ENCODE peak calls at places on chromosomes 4 and X, in eight cellular contexts. One of them, this sample, is unnamed.

GRCh38 chr4:110631582-110632505 is 9.0 kb upstream of the PITX2 start:
- DNase-seq in activated T-helper 1 cell treated with Interleukin-2 at 50 U/mL for 16 hours: no peak
- DNase-seq in iris pigment epithelial cell: peak; percentile 98
- DNase-seq in COR-L47: peak; percentile 78
- DNase-seq in HT-29: peak; percentile 84
- DNase-seq in colonic mucosa: peak; percentile 78
- DNase-seq in SK-MEL-5: peak; percentile 83
- DNase-seq in T-cell: no peak
- DNase-seq in this sample: no peak

GRCh38 chr4:45442466-45442865 is 681.4 kb downstream of the GABRG1 start:
- DNase-seq in activated T-helper 1 cell treated with Interleukin-2 at 50 U/mL for 16 hours: no peak
- DNase-seq in iris pigment epithelial cell: peak; percentile 0
- DNase-seq in COR-L47: peak; percentile 15
- DNase-seq in HT-29: peak; percentile 29
- DNase-seq in colonic mucosa: no peak
- DNase-seq in SK-MEL-5: peak; percentile 53
- DNase-seq in T-cell: no peak
- DNase-seq in this sample: no peak

GRCh38 chr4:147409350-147409749 is 71.5 kb upstream of the EDNRA start:
- DNase-seq in activated T-helper 1 cell treated with Interleukin-2 at 50 U/mL for 16 hours: no peak
- DNase-seq in iris pigment epithelial cell: peak; percentile 17
- DNase-seq in COR-L47: no peak
- DNase-seq in HT-29: no peak
- DNase-seq in colonic mucosa: no peak
- DNase-seq in SK-MEL-5: no peak
- DNase-seq in T-cell: no peak
- DNase-seq in this sample: no peak

GRCh38 chr4:56768772-56769171 is 52.7 kb downstream of the SPINK2 start:
- DNase-seq in activated T-helper 1 cell treated with Interleukin-2 at 50 U/mL for 16 hours: no peak
- DNase-seq in iris pigment epithelial cell: no peak
- DNase-seq in COR-L47: no peak
- DNase-seq in HT-29: peak; percentile 20
- DNase-seq in colonic mucosa: peak; percentile 45
- DNase-seq in SK-MEL-5: no peak
- DNase-seq in T-cell: no peak
- DNase-seq in this sample: no peak

GRCh38 chrX:23403849-23404248 is 69.2 kb downstream of the PTCHD1 start:
- DNase-seq in activated T-helper 1 cell treated with Interleukin-2 at 50 U/mL for 16 hours: no peak
- DNase-seq in iris pigment epithelial cell: no peak
- DNase-seq in COR-L47: peak; percentile 4
- DNase-seq in HT-29: peak; percentile 13
- DNase-seq in colonic mucosa: no peak
- DNase-seq in SK-MEL-5: peak; percentile 43
- DNase-seq in T-cell: no peak
- DNase-seq in this sample: no peak

GRCh38 chr4:76990288-76991080 is 40.9 kb downstream of the SEPTIN11 start:
- DNase-seq in activated T-helper 1 cell treated with Interleukin-2 at 50 U/mL for 16 hours: no peak
- DNase-seq in iris pigment epithelial cell: peak; percentile 92
- DNase-seq in COR-L47: no peak
- DNase-seq in HT-29: no peak
- DNase-seq in colonic mucosa: no peak
- DNase-seq in SK-MEL-5: no peak
- DNase-seq in T-cell: no peak
- DNase-seq in this sample: no peak

GRCh38 chrX:2536974-2537373 is 36.2 kb upstream of the DHRSX start:
- DNase-seq in activated T-helper 1 cell treated with Interleukin-2 at 50 U/mL for 16 hours: no peak
- DNase-seq in iris pigment epithelial cell: no peak
- DNase-seq in COR-L47: no peak
- DNase-seq in HT-29: no peak
- DNase-seq in colonic mucosa: no peak
- DNase-seq in SK-MEL-5: no peak
- DNase-seq in T-cell: no peak
- DNase-seq in this sample: no peak

GRCh38 chr4:88697588-88698329 is at the start of gene NAP1L5:
- DNase-seq in activated T-helper 1 cell treated with Interleukin-2 at 50 U/mL for 16 hours: peak; percentile 47
- DNase-seq in iris pigment epithelial cell: peak; percentile 84
- DNase-seq in COR-L47: peak; percentile 41
- DNase-seq in HT-29: peak; percentile 44
- DNase-seq in colonic mucosa: peak; percentile 63
- DNase-seq in SK-MEL-5: peak; percentile 58
- DNase-seq in T-cell: peak; percentile 77
- DNase-seq in this sample: peak; percentile 68

GRCh38 chr4:2934077-2934812 is 29.0 kb downstream of the NOP14 start:
- DNase-seq in activated T-helper 1 cell treated with Interleukin-2 at 50 U/mL for 16 hours: peak; percentile 35
- DNase-seq in iris pigment epithelial cell: peak; percentile 69
- DNase-seq in COR-L47: no peak
- DNase-seq in HT-29: peak; percentile 23
- DNase-seq in colonic mucosa: peak; percentile 58
- DNase-seq in SK-MEL-5: no peak
- DNase-seq in T-cell: peak; percentile 18
- DNase-seq in this sample: peak; percentile 56

GRCh38 chrX:132810488-132810887 is 147.9 kb downstream of the HS6ST2 start:
- DNase-seq in activated T-helper 1 cell treated with Interleukin-2 at 50 U/mL for 16 hours: no peak
- DNase-seq in iris pigment epithelial cell: no peak
- DNase-seq in COR-L47: no peak
- DNase-seq in HT-29: no peak
- DNase-seq in colonic mucosa: no peak
- DNase-seq in SK-MEL-5: no peak
- DNase-seq in T-cell: no peak
- DNase-seq in this sample: no peak

GRCh38 chr4:150960079-150960478 is 55.0 kb downstream of the LRBA start:
- DNase-seq in activated T-helper 1 cell treated with Interleukin-2 at 50 U/mL for 16 hours: no peak
- DNase-seq in iris pigment epithelial cell: peak; percentile 60
- DNase-seq in COR-L47: no peak
- DNase-seq in HT-29: no peak
- DNase-seq in colonic mucosa: no peak
- DNase-seq in SK-MEL-5: peak; percentile 65
- DNase-seq in T-cell: no peak
- DNase-seq in this sample: no peak

GRCh38 chr4:59122626-59123025 is 2012.4 kb upstream of the IGFBP7 start:
- DNase-seq in activated T-helper 1 cell treated with Interleukin-2 at 50 U/mL for 16 hours: no peak
- DNase-seq in iris pigment epithelial cell: no peak
- DNase-seq in COR-L47: no peak
- DNase-seq in HT-29: no peak
- DNase-seq in colonic mucosa: no peak
- DNase-seq in SK-MEL-5: no peak
- DNase-seq in T-cell: no peak
- DNase-seq in this sample: no peak

GRCh38 chr4:8201341-8201781 is 2.3 kb downstream of the SH3TC1 start:
- DNase-seq in activated T-helper 1 cell treated with Interleukin-2 at 50 U/mL for 16 hours: no peak
- DNase-seq in iris pigment epithelial cell: no peak
- DNase-seq in COR-L47: no peak
- DNase-seq in HT-29: no peak
- DNase-seq in colonic mucosa: no peak
- DNase-seq in SK-MEL-5: no peak
- DNase-seq in T-cell: no peak
- DNase-seq in this sample: peak; percentile 37

GRCh38 chrX:45240334-45240733 is 39.7 kb upstream of the DIPK2B start:
- DNase-seq in activated T-helper 1 cell treated with Interleukin-2 at 50 U/mL for 16 hours: no peak
- DNase-seq in iris pigment epithelial cell: no peak
- DNase-seq in COR-L47: no peak
- DNase-seq in HT-29: no peak
- DNase-seq in colonic mucosa: no peak
- DNase-seq in SK-MEL-5: no peak
- DNase-seq in T-cell: no peak
- DNase-seq in this sample: no peak

GRCh38 chr4:119103263-119103662 is 32.4 kb upstream of the MYOZ2 start:
- DNase-seq in activated T-helper 1 cell treated with Interleukin-2 at 50 U/mL for 16 hours: no peak
- DNase-seq in iris pigment epithelial cell: peak; percentile 99
- DNase-seq in COR-L47: no peak
- DNase-seq in HT-29: peak; percentile 67
- DNase-seq in colonic mucosa: peak; percentile 36
- DNase-seq in SK-MEL-5: peak; percentile 68
- DNase-seq in T-cell: no peak
- DNase-seq in this sample: no peak

GRCh38 chrX:103063918-103064434 is at the start of gene BEX1:
- DNase-seq in activated T-helper 1 cell treated with Interleukin-2 at 50 U/mL for 16 hours: no peak
- DNase-seq in iris pigment epithelial cell: peak; percentile 61
- DNase-seq in COR-L47: peak; percentile 91
- DNase-seq in HT-29: no peak
- DNase-seq in colonic mucosa: no peak
- DNase-seq in SK-MEL-5: peak; percentile 7
- DNase-seq in T-cell: no peak
- DNase-seq in this sample: no peak

GRCh38 chrX:74015379-74016019 is 288.5 kb upstream of the ZCCHC13 start:
- DNase-seq in activated T-helper 1 cell treated with Interleukin-2 at 50 U/mL for 16 hours: peak; percentile 40
- DNase-seq in iris pigment epithelial cell: peak; percentile 75
- DNase-seq in COR-L47: peak; percentile 33
- DNase-seq in HT-29: peak; percentile 86
- DNase-seq in colonic mucosa: peak; percentile 74
- DNase-seq in SK-MEL-5: peak; percentile 73
- DNase-seq in T-cell: peak; percentile 48
- DNase-seq in this sample: peak; percentile 36

GRCh38 chrX:57447856-57448255 is 144.0 kb upstream of the ZXDB start:
- DNase-seq in activated T-helper 1 cell treated with Interleukin-2 at 50 U/mL for 16 hours: no peak
- DNase-seq in iris pigment epithelial cell: peak; percentile 16
- DNase-seq in COR-L47: no peak
- DNase-seq in HT-29: no peak
- DNase-seq in colonic mucosa: no peak
- DNase-seq in SK-MEL-5: no peak
- DNase-seq in T-cell: no peak
- DNase-seq in this sample: no peak

GRCh38 chrX:6679988-6680387 is 145.1 kb upstream of the VCX3A start:
- DNase-seq in activated T-helper 1 cell treated with Interleukin-2 at 50 U/mL for 16 hours: no peak
- DNase-seq in iris pigment epithelial cell: no peak
- DNase-seq in COR-L47: no peak
- DNase-seq in HT-29: no peak
- DNase-seq in colonic mucosa: no peak
- DNase-seq in SK-MEL-5: no peak
- DNase-seq in T-cell: no peak
- DNase-seq in this sample: no peak

GRCh38 chr4:138184881-138185280 is 57.3 kb downstream of the SLC7A11 start:
- DNase-seq in activated T-helper 1 cell treated with Interleukin-2 at 50 U/mL for 16 hours: no peak
- DNase-seq in iris pigment epithelial cell: no peak
- DNase-seq in COR-L47: peak; percentile 23
- DNase-seq in HT-29: no peak
- DNase-seq in colonic mucosa: no peak
- DNase-seq in SK-MEL-5: no peak
- DNase-seq in T-cell: no peak
- DNase-seq in this sample: no peak

GRCh38 chr4:42655921-42656735 is 777 bp downstream of the ATP8A1 start:
- DNase-seq in activated T-helper 1 cell treated with Interleukin-2 at 50 U/mL for 16 hours: peak; percentile 17
- DNase-seq in iris pigment epithelial cell: peak; percentile 12
- DNase-seq in COR-L47: no peak
- DNase-seq in HT-29: peak; percentile 10
- DNase-seq in colonic mucosa: peak; percentile 55
- DNase-seq in SK-MEL-5: no peak
- DNase-seq in T-cell: peak; percentile 15
- DNase-seq in this sample: peak; percentile 4

GRCh38 chr4:77432702-77433101 is 172.9 kb upstream of the CXCL13 start:
- DNase-seq in activated T-helper 1 cell treated with Interleukin-2 at 50 U/mL for 16 hours: no peak
- DNase-seq in iris pigment epithelial cell: no peak
- DNase-seq in COR-L47: no peak
- DNase-seq in HT-29: peak; percentile 34
- DNase-seq in colonic mucosa: peak; percentile 21
- DNase-seq in SK-MEL-5: peak; percentile 43
- DNase-seq in T-cell: no peak
- DNase-seq in this sample: no peak

GRCh38 chr4:57426779-57427395 is 316.7 kb upstream of the IGFBP7 start:
- DNase-seq in activated T-helper 1 cell treated with Interleukin-2 at 50 U/mL for 16 hours: no peak
- DNase-seq in iris pigment epithelial cell: peak; percentile 73
- DNase-seq in COR-L47: peak; percentile 84
- DNase-seq in HT-29: peak; percentile 84
- DNase-seq in colonic mucosa: peak; percentile 65
- DNase-seq in SK-MEL-5: peak; percentile 76
- DNase-seq in T-cell: no peak
- DNase-seq in this sample: no peak

GRCh38 chr4:182190306-182190705 is 52.9 kb upstream of the TENM3 start:
- DNase-seq in activated T-helper 1 cell treated with Interleukin-2 at 50 U/mL for 16 hours: no peak
- DNase-seq in iris pigment epithelial cell: no peak
- DNase-seq in COR-L47: no peak
- DNase-seq in HT-29: no peak
- DNase-seq in colonic mucosa: no peak
- DNase-seq in SK-MEL-5: no peak
- DNase-seq in T-cell: no peak
- DNase-seq in this sample: no peak

GRCh38 chr4:13821522-13821921 is 194.0 kb upstream of the BOD1L1 start:
- DNase-seq in activated T-helper 1 cell treated with Interleukin-2 at 50 U/mL for 16 hours: no peak
- DNase-seq in iris pigment epithelial cell: no peak
- DNase-seq in COR-L47: no peak
- DNase-seq in HT-29: peak; percentile 31
- DNase-seq in colonic mucosa: no peak
- DNase-seq in SK-MEL-5: peak; percentile 43
- DNase-seq in T-cell: no peak
- DNase-seq in this sample: no peak

GRCh38 chr4:77481856-77482255 is 123.8 kb upstream of the CXCL13 start:
- DNase-seq in activated T-helper 1 cell treated with Interleukin-2 at 50 U/mL for 16 hours: no peak
- DNase-seq in iris pigment epithelial cell: peak; percentile 16
- DNase-seq in COR-L47: no peak
- DNase-seq in HT-29: no peak
- DNase-seq in colonic mucosa: no peak
- DNase-seq in SK-MEL-5: peak; percentile 76
- DNase-seq in T-cell: no peak
- DNase-seq in this sample: no peak

GRCh38 chr4:41258783-41259182 is 2.1 kb downstream of the UCHL1 start:
- DNase-seq in activated T-helper 1 cell treated with Interleukin-2 at 50 U/mL for 16 hours: no peak
- DNase-seq in iris pigment epithelial cell: peak; percentile 84
- DNase-seq in COR-L47: peak; percentile 37
- DNase-seq in HT-29: peak; percentile 63
- DNase-seq in colonic mucosa: no peak
- DNase-seq in SK-MEL-5: peak; percentile 83
- DNase-seq in T-cell: no peak
- DNase-seq in this sample: no peak

GRCh38 chr4:68780232-68780631 is 35.6 kb upstream of the UGT2B10 start:
- DNase-seq in activated T-helper 1 cell treated with Interleukin-2 at 50 U/mL for 16 hours: no peak
- DNase-seq in iris pigment epithelial cell: no peak
- DNase-seq in COR-L47: no peak
- DNase-seq in HT-29: no peak
- DNase-seq in colonic mucosa: no peak
- DNase-seq in SK-MEL-5: no peak
- DNase-seq in T-cell: no peak
- DNase-seq in this sample: no peak

GRCh38 chrX:136823175-136823574 is 42.4 kb upstream of the ARHGEF6 start:
- DNase-seq in activated T-helper 1 cell treated with Interleukin-2 at 50 U/mL for 16 hours: no peak
- DNase-seq in iris pigment epithelial cell: peak; percentile 24
- DNase-seq in COR-L47: no peak
- DNase-seq in HT-29: no peak
- DNase-seq in colonic mucosa: no peak
- DNase-seq in SK-MEL-5: no peak
- DNase-seq in T-cell: no peak
- DNase-seq in this sample: no peak

GRCh38 chr4:98430708-98431403 is 169.7 kb downstream of the RAP1GDS1 start:
- DNase-seq in activated T-helper 1 cell treated with Interleukin-2 at 50 U/mL for 16 hours: no peak
- DNase-seq in iris pigment epithelial cell: peak; percentile 98
- DNase-seq in COR-L47: no peak
- DNase-seq in HT-29: peak; percentile 3
- DNase-seq in colonic mucosa: no peak
- DNase-seq in SK-MEL-5: no peak
- DNase-seq in T-cell: no peak
- DNase-seq in this sample: no peak

GRCh38 chr4:78953231-78953630 is 14.0 kb upstream of the PAQR3 start:
- DNase-seq in activated T-helper 1 cell treated with Interleukin-2 at 50 U/mL for 16 hours: no peak
- DNase-seq in iris pigment epithelial cell: no peak
- DNase-seq in COR-L47: no peak
- DNase-seq in HT-29: no peak
- DNase-seq in colonic mucosa: no peak
- DNase-seq in SK-MEL-5: no peak
- DNase-seq in T-cell: no peak
- DNase-seq in this sample: no peak

GRCh38 chrX:37976153-37976552 is 30.2 kb upstream of the SYTL5 start:
- DNase-seq in activated T-helper 1 cell treated with Interleukin-2 at 50 U/mL for 16 hours: no peak
- DNase-seq in iris pigment epithelial cell: peak; percentile 27
- DNase-seq in COR-L47: no peak
- DNase-seq in HT-29: no peak
- DNase-seq in colonic mucosa: no peak
- DNase-seq in SK-MEL-5: no peak
- DNase-seq in T-cell: no peak
- DNase-seq in this sample: no peak

GRCh38 chr4:139084425-139085093 is 69.0 kb downstream of the NOCT start:
- DNase-seq in activated T-helper 1 cell treated with Interleukin-2 at 50 U/mL for 16 hours: no peak
- DNase-seq in iris pigment epithelial cell: peak; percentile 1
- DNase-seq in COR-L47: no peak
- DNase-seq in HT-29: peak; percentile 59
- DNase-seq in colonic mucosa: no peak
- DNase-seq in SK-MEL-5: no peak
- DNase-seq in T-cell: no peak
- DNase-seq in this sample: no peak

This sample was measured in T-helper 22 cell.